ENCODE peak calls at places on chromosomes 5 and 9, in five cellular contexts. One of them, this sample, is unnamed.

GRCh38 chr5:147448766-147449165 is 61.1 kb downstream of the DPYSL3 start:
- DNase-seq in fibroblast of pulmonary artery: peak; percentile 48
- DNase-seq in colonic mucosa: no peak
- DNase-seq in fibroblast of lung: peak; percentile 65
- DNase-seq in right atrium auricular region: no peak
- DNase-seq in this sample: no peak

GRCh38 chr9:93324191-93324834 is 127.2 kb upstream of the FAM120A start:
- DNase-seq in fibroblast of pulmonary artery: no peak
- DNase-seq in colonic mucosa: peak; percentile 16
- DNase-seq in fibroblast of lung: no peak
- DNase-seq in right atrium auricular region: no peak
- DNase-seq in this sample: no peak

GRCh38 chr5:175195698-175196656 is 248.0 kb downstream of the DRD1 start:
- DNase-seq in fibroblast of pulmonary artery: no peak
- DNase-seq in colonic mucosa: no peak
- DNase-seq in fibroblast of lung: peak; percentile 32
- DNase-seq in right atrium auricular region: no peak
- DNase-seq in this sample: peak; percentile 9

GRCh38 chr5:111649516-111649915 is 107.5 kb downstream of the NREP start:
- DNase-seq in fibroblast of pulmonary artery: no peak
- DNase-seq in colonic mucosa: no peak
- DNase-seq in fibroblast of lung: peak; percentile 8
- DNase-seq in right atrium auricular region: no peak
- DNase-seq in this sample: no peak

GRCh38 chr9:79222483-79222882 is 349.3 kb upstream of the TLE4 start:
- DNase-seq in fibroblast of pulmonary artery: no peak
- DNase-seq in colonic mucosa: no peak
- DNase-seq in fibroblast of lung: peak; percentile 76
- DNase-seq in right atrium auricular region: no peak
- DNase-seq in this sample: no peak

GRCh38 chr9:115883467-115884329 is 269.9 kb upstream of the PAPPA start:
- DNase-seq in fibroblast of pulmonary artery: peak; percentile 77
- DNase-seq in colonic mucosa: peak; percentile 23
- DNase-seq in fibroblast of lung: peak; percentile 34
- DNase-seq in right atrium auricular region: no peak
- DNase-seq in this sample: peak; percentile 36

GRCh38 chr9:100775912-100776311 is 198.0 kb downstream of the CAVIN4 start:
- DNase-seq in fibroblast of pulmonary artery: no peak
- DNase-seq in colonic mucosa: no peak
- DNase-seq in fibroblast of lung: no peak
- DNase-seq in right atrium auricular region: no peak
- DNase-seq in this sample: no peak

GRCh38 chr5:129547137-129547536 is 87.0 kb downstream of the ADAMTS19 start:
- DNase-seq in fibroblast of pulmonary artery: no peak
- DNase-seq in colonic mucosa: no peak
- DNase-seq in fibroblast of lung: no peak
- DNase-seq in right atrium auricular region: no peak
- DNase-seq in this sample: no peak

GRCh38 chr5:144405986-144406385 is 235.3 kb downstream of the KCTD16 start:
- DNase-seq in fibroblast of pulmonary artery: no peak
- DNase-seq in colonic mucosa: no peak
- DNase-seq in fibroblast of lung: no peak
- DNase-seq in right atrium auricular region: no peak
- DNase-seq in this sample: no peak

GRCh38 chr5:51227963-51228515 is 155.2 kb upstream of the ISL1 start:
- DNase-seq in fibroblast of pulmonary artery: no peak
- DNase-seq in colonic mucosa: no peak
- DNase-seq in fibroblast of lung: no peak
- DNase-seq in right atrium auricular region: no peak
- DNase-seq in this sample: no peak

GRCh38 chr5:175572922-175573321 is 84.9 kb upstream of the HRH2 start:
- DNase-seq in fibroblast of pulmonary artery: peak; percentile 17
- DNase-seq in colonic mucosa: peak; percentile 20
- DNase-seq in fibroblast of lung: peak; percentile 81
- DNase-seq in right atrium auricular region: no peak
- DNase-seq in this sample: no peak

GRCh38 chr5:168947212-168947868 is 353.6 kb downstream of the SLIT3 start:
- DNase-seq in fibroblast of pulmonary artery: peak; percentile 48
- DNase-seq in colonic mucosa: peak; percentile 50
- DNase-seq in fibroblast of lung: peak; percentile 11
- DNase-seq in right atrium auricular region: no peak
- DNase-seq in this sample: peak; percentile 76

GRCh38 chr9:136051568-136052432 is 43.3 kb downstream of the NACC2 start:
- DNase-seq in fibroblast of pulmonary artery: peak; percentile 91
- DNase-seq in colonic mucosa: peak; percentile 88
- DNase-seq in fibroblast of lung: peak; percentile 93
- DNase-seq in right atrium auricular region: peak; percentile 66
- DNase-seq in this sample: no peak

GRCh38 chr5:179263391-179264052 is 81.7 kb downstream of the ADAMTS2 start:
- DNase-seq in fibroblast of pulmonary artery: no peak
- DNase-seq in colonic mucosa: peak; percentile 14
- DNase-seq in fibroblast of lung: no peak
- DNase-seq in right atrium auricular region: no peak
- DNase-seq in this sample: no peak

GRCh38 chr5:68802430-68802829 is 291.4 kb upstream of the SLC30A5 start:
- DNase-seq in fibroblast of pulmonary artery: no peak
- DNase-seq in colonic mucosa: no peak
- DNase-seq in fibroblast of lung: no peak
- DNase-seq in right atrium auricular region: no peak
- DNase-seq in this sample: no peak

GRCh38 chr5:87311400-87312279 is 44.0 kb downstream of the RASA1 start:
- DNase-seq in fibroblast of pulmonary artery: no peak
- DNase-seq in colonic mucosa: no peak
- DNase-seq in fibroblast of lung: no peak
- DNase-seq in right atrium auricular region: no peak
- DNase-seq in this sample: no peak

GRCh38 chr5:74578356-74579044 is 62.0 kb downstream of the ENC1 start:
- DNase-seq in fibroblast of pulmonary artery: no peak
- DNase-seq in colonic mucosa: no peak
- DNase-seq in fibroblast of lung: no peak
- DNase-seq in right atrium auricular region: no peak
- DNase-seq in this sample: no peak

GRCh38 chr9:12289711-12290110 is 403.5 kb upstream of the TYRP1 start:
- DNase-seq in fibroblast of pulmonary artery: no peak
- DNase-seq in colonic mucosa: no peak
- DNase-seq in fibroblast of lung: no peak
- DNase-seq in right atrium auricular region: no peak
- DNase-seq in this sample: no peak

GRCh38 chr5:154341620-154342019 is 104.2 kb upstream of the SAP30L start:
- DNase-seq in fibroblast of pulmonary artery: no peak
- DNase-seq in colonic mucosa: no peak
- DNase-seq in fibroblast of lung: no peak
- DNase-seq in right atrium auricular region: no peak
- DNase-seq in this sample: no peak

GRCh38 chr5:8720476-8720875 is 825.4 kb downstream of the SEMA5A start:
- DNase-seq in fibroblast of pulmonary artery: peak; percentile 54
- DNase-seq in colonic mucosa: no peak
- DNase-seq in fibroblast of lung: peak; percentile 12
- DNase-seq in right atrium auricular region: no peak
- DNase-seq in this sample: no peak

GRCh38 chr9:128593856-128594255 is 41.5 kb downstream of the SPTAN1 start:
- DNase-seq in fibroblast of pulmonary artery: no peak
- DNase-seq in colonic mucosa: no peak
- DNase-seq in fibroblast of lung: no peak
- DNase-seq in right atrium auricular region: no peak
- DNase-seq in this sample: no peak

GRCh38 chr9:29241320-29241719 is 1668.0 kb upstream of the C9orf72 start:
- DNase-seq in fibroblast of pulmonary artery: peak; percentile 1
- DNase-seq in colonic mucosa: no peak
- DNase-seq in fibroblast of lung: no peak
- DNase-seq in right atrium auricular region: no peak
- DNase-seq in this sample: no peak

GRCh38 chr9:109683521-109683920 is 96.5 kb upstream of the PALM2AKAP2 start:
- DNase-seq in fibroblast of pulmonary artery: no peak
- DNase-seq in colonic mucosa: no peak
- DNase-seq in fibroblast of lung: peak; percentile 50
- DNase-seq in right atrium auricular region: no peak
- DNase-seq in this sample: no peak

GRCh38 chr9:34998266-34998665 is 8.7 kb downstream of the DNAJB5 start:
- DNase-seq in fibroblast of pulmonary artery: no peak
- DNase-seq in colonic mucosa: no peak
- DNase-seq in fibroblast of lung: no peak
- DNase-seq in right atrium auricular region: peak; percentile 57
- DNase-seq in this sample: no peak

GRCh38 chr9:111937781-111938426 is 41.3 kb downstream of the UGCG start:
- DNase-seq in fibroblast of pulmonary artery: peak; percentile 90
- DNase-seq in colonic mucosa: peak; percentile 39
- DNase-seq in fibroblast of lung: peak; percentile 85
- DNase-seq in right atrium auricular region: no peak
- DNase-seq in this sample: no peak

GRCh38 chr5:134527156-134527960 is 1.9 kb downstream of the JADE2 start:
- DNase-seq in fibroblast of pulmonary artery: peak; percentile 92
- DNase-seq in colonic mucosa: peak; percentile 87
- DNase-seq in fibroblast of lung: peak; percentile 87
- DNase-seq in right atrium auricular region: peak; percentile 87
- DNase-seq in this sample: peak; percentile 88

GRCh38 chr5:134526483-134527155 is 1.1 kb downstream of the JADE2 start:
- DNase-seq in fibroblast of pulmonary artery: no peak
- DNase-seq in colonic mucosa: peak; percentile 87
- DNase-seq in fibroblast of lung: peak; percentile 37
- DNase-seq in right atrium auricular region: peak; percentile 84
- DNase-seq in this sample: peak; percentile 75

GRCh38 chr5:134524826-134525686 is at the start of gene JADE2:
- DNase-seq in fibroblast of pulmonary artery: peak; percentile 81
- DNase-seq in colonic mucosa: peak; percentile 79
- DNase-seq in fibroblast of lung: peak; percentile 67
- DNase-seq in right atrium auricular region: no peak
- DNase-seq in this sample: no peak

GRCh38 chr5:134524219-134524825 is 1.1 kb upstream of the JADE2 start:
- DNase-seq in fibroblast of pulmonary artery: peak; percentile 78
- DNase-seq in colonic mucosa: peak; percentile 90
- DNase-seq in fibroblast of lung: peak; percentile 78
- DNase-seq in right atrium auricular region: peak; percentile 92
- DNase-seq in this sample: peak; percentile 46

DNA sequence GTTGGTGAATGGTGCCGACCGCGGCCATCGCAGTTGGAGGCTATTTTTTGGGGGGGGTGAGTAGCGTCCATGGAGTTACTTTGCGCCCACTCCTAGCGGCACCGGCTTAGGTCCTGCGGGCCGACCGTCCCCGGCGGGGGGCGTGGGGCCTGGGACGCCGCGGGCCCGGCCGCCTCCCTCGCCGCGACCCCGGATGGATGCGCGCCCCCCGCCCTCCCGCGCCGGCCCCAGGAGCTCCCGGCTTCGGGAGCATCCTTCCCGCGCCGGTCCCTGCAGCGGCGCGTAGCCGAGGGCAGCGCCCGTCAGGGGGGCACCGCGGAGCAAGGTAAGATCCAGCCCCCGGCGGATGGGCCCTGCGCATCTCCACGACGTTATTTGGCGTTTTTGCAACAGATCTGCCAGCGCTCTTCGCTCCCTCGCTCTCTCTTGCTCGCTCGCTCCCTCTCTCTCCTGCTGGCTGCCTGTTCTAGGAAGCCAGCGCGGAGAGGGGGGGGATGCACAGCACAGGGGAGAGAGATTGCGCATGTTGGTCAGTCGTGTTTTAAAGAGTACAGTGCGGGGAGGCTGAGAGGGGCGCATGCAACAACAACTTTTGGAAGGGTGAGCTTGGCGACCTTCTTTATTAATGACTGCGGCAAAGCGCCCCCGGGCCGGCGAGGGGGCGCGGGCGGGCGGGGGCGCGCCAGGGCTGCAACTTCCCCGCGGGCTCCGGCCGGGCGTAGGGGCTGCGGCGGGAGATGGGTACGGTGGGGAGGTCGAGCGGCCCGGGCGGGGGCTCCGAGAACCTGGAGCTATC is 415 bp downstream of the JADE2 start:
- DNase-seq in fibroblast of pulmonary artery: peak; percentile 80
- DNase-seq in colonic mucosa: peak; percentile 71
- DNase-seq in fibroblast of lung: peak; percentile 86
- DNase-seq in right atrium auricular region: peak; percentile 75
- DNase-seq in this sample: peak; percentile 56
- TF ChIP-seq CTCF in fibroblast of pulmonary artery: no peak
- TF ChIP-seq CTCF in colonic mucosa: no peak
- TF ChIP-seq CTCF in fibroblast of lung: peak; percentile 14
- TF ChIP-seq CTCF in right atrium auricular region: no peak
- TF ChIP-seq CTCF in this sample: no peak

DNA sequence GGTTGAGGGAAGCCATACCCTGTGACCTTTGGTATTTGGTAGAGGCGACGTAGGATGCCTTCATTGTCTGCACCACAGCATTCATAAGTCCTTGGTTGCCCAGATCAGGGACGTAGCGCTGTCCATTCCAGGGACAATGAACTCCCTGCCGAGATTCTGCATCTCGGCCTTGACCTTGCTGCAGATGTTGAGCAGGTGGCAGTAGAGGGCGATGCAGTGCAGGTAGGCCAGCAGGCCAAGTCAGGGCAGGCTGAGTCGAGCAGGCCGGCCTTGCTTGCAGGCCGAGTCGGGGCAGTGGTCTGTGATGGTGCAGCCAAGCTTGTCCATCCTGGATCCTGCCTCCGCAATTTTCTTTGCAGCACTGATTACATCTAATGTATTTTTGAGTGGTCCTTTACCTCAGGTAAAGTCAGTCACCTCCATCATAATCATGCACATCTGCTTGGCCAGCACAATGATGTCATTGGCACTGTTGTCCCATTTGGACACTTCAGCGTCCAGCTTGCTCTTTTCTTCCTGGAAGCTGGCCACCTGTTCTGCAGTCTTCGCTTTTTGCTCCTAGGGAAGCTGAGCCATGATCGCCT is 93.4 kb upstream of the CCDC112 start:
- DNase-seq in fibroblast of pulmonary artery: no peak
- DNase-seq in colonic mucosa: no peak
- DNase-seq in fibroblast of lung: no peak
- DNase-seq in right atrium auricular region: no peak
- DNase-seq in this sample: peak; percentile 22
- TF ChIP-seq CTCF in fibroblast of pulmonary artery: no peak
- TF ChIP-seq CTCF in colonic mucosa: no peak
- TF ChIP-seq CTCF in fibroblast of lung: no peak
- TF ChIP-seq CTCF in right atrium auricular region: no peak
- TF ChIP-seq CTCF in this sample: no peak

DNA sequence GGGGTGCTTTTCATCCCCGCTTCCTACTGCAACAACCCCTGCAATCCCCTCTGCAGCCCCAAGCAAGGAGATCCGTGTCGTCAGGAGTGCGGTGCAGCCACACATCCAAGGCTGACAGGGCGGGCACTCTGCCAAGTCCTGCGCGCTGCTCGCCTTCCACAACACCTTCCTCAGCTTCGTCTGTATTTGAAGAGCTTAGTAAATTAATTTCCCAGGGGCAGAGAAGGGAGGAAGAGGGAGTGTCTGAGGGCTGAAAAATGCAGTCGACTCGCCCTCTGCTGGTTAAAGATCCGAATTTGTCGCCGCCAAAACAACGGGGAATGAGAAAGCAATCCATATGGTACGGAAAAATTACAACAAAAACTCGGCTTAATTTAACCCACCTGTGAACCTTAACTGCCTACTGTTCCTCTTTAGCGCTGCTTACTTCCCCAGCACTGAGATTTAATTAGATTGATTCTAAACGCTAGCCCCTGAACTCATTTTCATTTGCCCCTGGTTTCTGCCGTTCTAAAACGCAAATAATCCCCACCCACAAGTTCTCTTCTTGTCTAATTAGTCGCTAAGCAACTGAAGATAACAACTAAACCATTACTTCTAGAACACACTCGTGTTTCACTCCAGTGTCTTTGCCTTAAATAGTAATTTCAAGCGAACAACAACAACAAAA is 10.9 kb upstream of the PCDHB1 start:
- DNase-seq in fibroblast of pulmonary artery: peak; percentile 11
- DNase-seq in colonic mucosa: no peak
- DNase-seq in fibroblast of lung: no peak
- DNase-seq in right atrium auricular region: no peak
- DNase-seq in this sample: peak; percentile 70
- TF ChIP-seq CTCF in fibroblast of pulmonary artery: peak; percentile 7
- TF ChIP-seq CTCF in colonic mucosa: no peak
- TF ChIP-seq CTCF in fibroblast of lung: no peak
- TF ChIP-seq CTCF in right atrium auricular region: peak; percentile 59
- TF ChIP-seq CTCF in this sample: peak; percentile 86

GRCh38 chr5:163503106-163504090 is 2.0 kb upstream of the MAT2B start:
- DNase-seq in fibroblast of pulmonary artery: peak; percentile 84
- DNase-seq in colonic mucosa: peak; percentile 78
- DNase-seq in fibroblast of lung: peak; percentile 72
- DNase-seq in right atrium auricular region: peak; percentile 79
- DNase-seq in this sample: peak; percentile 51
- TF ChIP-seq CTCF in fibroblast of pulmonary artery: peak; percentile 48
- TF ChIP-seq CTCF in colonic mucosa: peak; percentile 12
- TF ChIP-seq CTCF in fibroblast of lung: peak; percentile 58
- TF ChIP-seq CTCF in right atrium auricular region: peak; percentile 53
- TF ChIP-seq CTCF in this sample: no peak